ENCODE peak calls at places on chromosomes 11 and 22, in nine cellular contexts. One of them, this sample, is unnamed.

GRCh38 chr11:84812351-84813083 is 814.6 kb downstream of the DLG2 start:
- DNase-seq in gastrocnemius medialis: no peak
- DNase-seq in activated CD4-positive, alpha-beta T cell treated with anti-CD3 and anti-CD28 coated beads for 24 hours: no peak
- DNase-seq in cerebellum: no peak
- DNase-seq in COR-L47: no peak
- DNase-seq in fibroblast of pulmonary artery: no peak
- DNase-seq in progenitor cell of endocrine pancreas: no peak
- DNase-seq in left cardiac atrium: no peak
- DNase-seq in IMR-90: no peak
- DNase-seq in this sample: peak

GRCh38 chr11:96111308-96111707 is 187.4 kb upstream of the MTMR2 start:
- DNase-seq in IMR-90: no peak
- DNase-seq in progenitor cell of endocrine pancreas: no peak
- DNase-seq in gastrocnemius medialis: no peak
- DNase-seq in fibroblast of pulmonary artery: no peak
- DNase-seq in COR-L47: no peak
- DNase-seq in cerebellum: no peak
- DNase-seq in left cardiac atrium: no peak
- DNase-seq in activated CD4-positive, alpha-beta T cell treated with anti-CD3 and anti-CD28 coated beads for 24 hours: no peak
- DNase-seq in this sample: no peak

GRCh38 chr11:126871792-126872191 is 128.8 kb downstream of the KIRREL3 start:
- DNase-seq in progenitor cell of endocrine pancreas: no peak
- DNase-seq in COR-L47: no peak
- DNase-seq in IMR-90: peak
- DNase-seq in fibroblast of pulmonary artery: no peak
- DNase-seq in left cardiac atrium: no peak
- DNase-seq in gastrocnemius medialis: no peak
- DNase-seq in activated CD4-positive, alpha-beta T cell treated with anti-CD3 and anti-CD28 coated beads for 24 hours: no peak
- DNase-seq in cerebellum: no peak
- DNase-seq in this sample: no peak

GRCh38 chr11:1456596-1457325 is 29.8 kb downstream of the MOB2 start:
- DNase-seq in progenitor cell of endocrine pancreas: no peak
- DNase-seq in COR-L47: no peak
- DNase-seq in IMR-90: no peak
- DNase-seq in left cardiac atrium: no peak
- DNase-seq in cerebellum: no peak
- DNase-seq in activated CD4-positive, alpha-beta T cell treated with anti-CD3 and anti-CD28 coated beads for 24 hours: no peak
- DNase-seq in gastrocnemius medialis: no peak
- DNase-seq in fibroblast of pulmonary artery: no peak
- DNase-seq in this sample: no peak

GRCh38 chr11:8098361-8098760 is 17.4 kb downstream of the TUB start:
- DNase-seq in COR-L47: no peak
- DNase-seq in fibroblast of pulmonary artery: no peak
- DNase-seq in left cardiac atrium: no peak
- DNase-seq in gastrocnemius medialis: no peak
- DNase-seq in cerebellum: no peak
- DNase-seq in activated CD4-positive, alpha-beta T cell treated with anti-CD3 and anti-CD28 coated beads for 24 hours: no peak
- DNase-seq in progenitor cell of endocrine pancreas: no peak
- DNase-seq in IMR-90: peak
- DNase-seq in this sample: no peak

GRCh38 chr11:124467376-124468061 is 22.0 kb upstream of the OR8B8 start:
- DNase-seq in left cardiac atrium: peak
- DNase-seq in gastrocnemius medialis: no peak
- DNase-seq in activated CD4-positive, alpha-beta T cell treated with anti-CD3 and anti-CD28 coated beads for 24 hours: no peak
- DNase-seq in progenitor cell of endocrine pancreas: no peak
- DNase-seq in IMR-90: peak
- DNase-seq in COR-L47: no peak
- DNase-seq in cerebellum: no peak
- DNase-seq in fibroblast of pulmonary artery: peak
- DNase-seq in this sample: no peak

GRCh38 chr11:96154802-96155520 is 188.0 kb downstream of the MAML2 start:
- DNase-seq in activated CD4-positive, alpha-beta T cell treated with anti-CD3 and anti-CD28 coated beads for 24 hours: no peak
- DNase-seq in fibroblast of pulmonary artery: peak
- DNase-seq in progenitor cell of endocrine pancreas: no peak
- DNase-seq in cerebellum: peak
- DNase-seq in IMR-90: peak
- DNase-seq in gastrocnemius medialis: no peak
- DNase-seq in COR-L47: no peak
- DNase-seq in left cardiac atrium: no peak
- DNase-seq in this sample: no peak

GRCh38 chr11:34599406-34599901 is 21.4 kb upstream of the EHF start:
- DNase-seq in COR-L47: no peak
- DNase-seq in left cardiac atrium: no peak
- DNase-seq in activated CD4-positive, alpha-beta T cell treated with anti-CD3 and anti-CD28 coated beads for 24 hours: no peak
- DNase-seq in IMR-90: peak
- DNase-seq in progenitor cell of endocrine pancreas: no peak
- DNase-seq in cerebellum: no peak
- DNase-seq in gastrocnemius medialis: no peak
- DNase-seq in fibroblast of pulmonary artery: peak
- DNase-seq in this sample: no peak

GRCh38 chr22:49258107-49259010 is 569.3 kb downstream of the BRD1 start:
- DNase-seq in cerebellum: peak
- DNase-seq in IMR-90: no peak
- DNase-seq in COR-L47: no peak
- DNase-seq in gastrocnemius medialis: no peak
- DNase-seq in fibroblast of pulmonary artery: no peak
- DNase-seq in progenitor cell of endocrine pancreas: no peak
- DNase-seq in left cardiac atrium: no peak
- DNase-seq in activated CD4-positive, alpha-beta T cell treated with anti-CD3 and anti-CD28 coated beads for 24 hours: no peak
- DNase-seq in this sample: no peak